ENCODE peak calls at places on chromosomes 1 and 21, in four cellular contexts. H, T, F and I are unnamed samples.
A peak's percentile ranks its signal among the peaks of the same experiment; 100 is the strongest.

GRCh38 chr21:36048357-36048756 is 12.0 kb downstream of the SETD4 start:
- DNase-seq in H (no peak), T (no peak), F (no peak), I (no peak)

GRCh38 chr1:23101891-23102688 is 66.6 kb downstream of the LUZP1 start:
- DNase-seq in H (no peak), T (peak; percentile 86), F (peak; percentile 44), I (no peak)

GRCh38 chr1:31417148-31417547 is 4.1 kb downstream of the SERINC2 start:
- DNase-seq in H (no peak), T (no peak), F (no peak), I (no peak)

GRCh38 chr21:31520506-31521163 is 138.9 kb upstream of the SOD1 start:
- DNase-seq in H (peak; percentile 40), T (no peak), F (no peak), I (no peak)

GRCh38 chr1:207997486-207998268 is 86.8 kb upstream of the CD34 start:
- DNase-seq in H (no peak), T (peak; percentile 53), F (peak; percentile 51), I (peak; percentile 41)

GRCh38 chr1:67811816-67812215 is 21.5 kb downstream of the GNG12 start:
- DNase-seq in H (no peak), T (no peak), F (no peak), I (no peak)

GRCh38 chr1:9282436-9282955 is 10.2 kb upstream of the SPSB1 start:
- DNase-seq in H (no peak), T (no peak), F (no peak), I (no peak)

GRCh38 chr1:58814251-58815068 is 30.6 kb upstream of the JUN start:
- DNase-seq in H (no peak), T (no peak), F (peak; percentile 63), I (no peak)

GRCh38 chr1:77825356-77825709 is 45.9 kb downstream of the MIGA1 start:
- DNase-seq in H (peak; percentile 22), T (peak; percentile 38), F (peak; percentile 95), I (no peak)